ENCODE peak calls at places on chromosomes 7 and 10, in five cellular contexts. X is stimulated activated CD4-positive, alpha-beta T cell treated with anti-CD3 and anti-CD28 coated beads, Interleukin-15, amount 100 ng/mL, for 1 hour; W is left ventricle myocardium inferior; Y is GM12865; B is NCI-H748 treated with DMSO at 0.1 percent for 48 hours. P is an unnamed sample.
A peak's percentile ranks its signal among the peaks of the same experiment; 100 is the strongest.

GRCh38 chr7:112069879-112070321 is 136.3 kb downstream of the DOCK4 start:
- DNase-seq in X (no peak), W (no peak), Y (no peak), B (no peak), P (no peak)

GRCh38 chr10:69022611-69023010 is 34.0 kb downstream of the KIFBP start:
- DNase-seq in X (no peak), W (no peak), Y (no peak), B (no peak), P (no peak)

GRCh38 chr7:148941598-148942280 is 57.6 kb upstream of the EZH2 start:
- DNase-seq in X (peak; percentile 31), W (peak; percentile 31), Y (peak; percentile 79), B (peak; percentile 63), P (peak; percentile 45)

GRCh38 chr7:148697256-148697841 is 1.4 kb upstream of the CUL1 start:
- DNase-seq in X (no peak), W (peak; percentile 30), Y (peak; percentile 30), B (no peak), P (no peak)

GRCh38 chr7:24049296-24049695 is 234.7 kb upstream of the NPY start:
- DNase-seq in X (no peak), W (no peak), Y (no peak), B (no peak), P (no peak)

GRCh38 chr10:99964791-99965190 is 45.0 kb downstream of the DNMBP start:
- DNase-seq in X (no peak), W (no peak), Y (no peak), B (no peak), P (no peak)

GRCh38 chr10:17022399-17022798 is 107.2 kb downstream of the CUBN start:
- DNase-seq in X (no peak), W (no peak), Y (no peak), B (no peak), P (no peak)

GRCh38 chr7:71868797-71869196 is 543.3 kb downstream of the CALN1 start:
- DNase-seq in X (no peak), W (no peak), Y (peak; percentile 4), B (no peak), P (no peak)

GRCh38 chr7:128381161-128381821 is 19.8 kb upstream of the PRRT4 start:
- DNase-seq in X (no peak), W (peak; percentile 46), Y (peak; percentile 36), B (no peak), P (no peak)

GRCh38 chr7:150665882-150666281 is 19.6 kb upstream of the GIMAP2 start:
- DNase-seq in X (no peak), W (no peak), Y (no peak), B (no peak), P (no peak)

GRCh38 chr7:91288208-91288824 is 24.1 kb downstream of the FZD1 start:
- DNase-seq in X (no peak), W (peak; percentile 29), Y (peak; percentile 52), B (no peak), P (no peak)

GRCh38 chr10:131000244-131000643 is 311.3 kb downstream of the TCERG1L start:
- DNase-seq in X (no peak), W (no peak), Y (no peak), B (no peak), P (no peak)

GRCh38 chr10:103781329-103782061 is 73.9 kb downstream of the SH3PXD2A start:
- DNase-seq in X (no peak), W (no peak), Y (peak; percentile 36), B (no peak), P (no peak)

GRCh38 chr10:4370376-4370775 is 455.6 kb upstream of the AKR1E2 start:
- DNase-seq in X (no peak), W (no peak), Y (no peak), B (no peak), P (no peak)

GRCh38 chr7:105728028-105728427 is 146.7 kb upstream of the EFCAB10 start:
- DNase-seq in X (no peak), W (no peak), Y (no peak), B (no peak), P (no peak)

GRCh38 chr7:42877852-42878251 is 34.0 kb downstream of the C7orf25 start:
- DNase-seq in X (no peak), W (no peak), Y (no peak), B (no peak), P (no peak)

GRCh38 chr10:96664563-96664962 is 55.8 kb downstream of the PIK3AP1 start:
- DNase-seq in X (no peak), W (no peak), Y (peak; percentile 54), B (no peak), P (no peak)

GRCh38 chr10:6843477-6843876 is 263.4 kb upstream of the PRKCQ start:
- DNase-seq in X (no peak), W (no peak), Y (peak; percentile 51), B (peak; percentile 1), P (no peak)

GRCh38 chr10:26216577-26216948 is at the start of gene GAD2:
- DNase-seq in X (no peak), W (no peak), Y (no peak), B (peak; percentile 13), P (no peak)

GRCh38 chr10:43653746-43654145 is 5.1 kb upstream of the ZNF32 start:
- DNase-seq in X (no peak), W (no peak), Y (no peak), B (no peak), P (no peak)

GRCh38 chr7:44285561-44285960 is 39.8 kb downstream of the CAMK2B start:
- DNase-seq in X (no peak), W (peak; percentile 5), Y (no peak), B (no peak), P (no peak)

GRCh38 chr7:89813096-89813495 is 341.2 kb upstream of the STEAP1 start:
- DNase-seq in X (no peak), W (no peak), Y (no peak), B (no peak), P (no peak)

GRCh38 chr7:120915314-120915713 is 35.3 kb upstream of the ING3 start:
- DNase-seq in X (no peak), W (no peak), Y (no peak), B (no peak), P (no peak)

GRCh38 chr7:139870406-139870805 is 41.3 kb downstream of the TBXAS1 start:
- DNase-seq in X (no peak), W (no peak), Y (peak; percentile 12), B (no peak), P (no peak)

GRCh38 chr10:128570596-128570995 is 444.4 kb upstream of the MKI67 start:
- DNase-seq in X (no peak), W (no peak), Y (no peak), B (no peak), P (no peak)